ENCODE peak calls at places on chromosomes 1 and 21, in four cellular contexts. M is cardiac muscle cell, L is left ventricle myocardium inferior, D is PC-9. F is an unnamed sample. For H3K4me1, the result is how much of the 10 kb centered on the place peaks cover.

GRCh38 chr1:209743145-209743482 is 12.7 kb upstream of the TRAF3IP3 start:
- DNase-seq in M (no peak), L (peak), D (no peak), F (peak)

GRCh38 chr1:18058522-18058921 is 49.1 kb upstream of the IGSF21 start:
- DNase-seq in M (no peak), L (no peak), D (no peak), F (no peak)

GRCh38 chr1:82321794-82322193 is 521.1 kb downstream of the ADGRL2 start:
- DNase-seq in M (no peak), L (no peak), D (no peak), F (no peak)

GRCh38 chr1:89855413-89856123 is 34.7 kb downstream of the LRRC8D start:
- DNase-seq in M (no peak), L (no peak), D (no peak), F (no peak)

GRCh38 chr1:204591473-204592090 is 75.4 kb downstream of the MDM4 start:
- DNase-seq in M (no peak), L (no peak), D (no peak), F (no peak)

GRCh38 chr21:34543017-34543416 is 31.0 kb upstream of the KCNE1 start:
- DNase-seq in M (no peak), L (no peak), D (no peak), F (no peak)

GRCh38 chr1:163650624-163651023 is 328.9 kb downstream of the NUF2 start:
- DNase-seq in M (no peak), L (no peak), D (no peak), F (no peak)

GRCh38 chr1:215957692-215958091 is 390.6 kb downstream of the KCTD3 start:
- DNase-seq in M (peak), L (no peak), D (no peak), F (no peak)

GRCh38 chr1:31771891-31772668 is 7.9 kb upstream of the ADGRB2 start:
- DNase-seq in M (no peak), L (no peak), D (no peak), F (peak)

GRCh38 chr1:150895618-150896017 is 8.7 kb downstream of the CTXND2 start:
- DNase-seq in M (no peak), L (no peak), D (peak), F (no peak)

GRCh38 chr1:116580446-116581322 is 9.9 kb upstream of the CD58 start:
- DNase-seq in M (no peak), L (no peak), D (no peak), F (no peak)

GRCh38 chr1:91736146-91736998 is 149.6 kb downstream of the TGFBR3 start:
- DNase-seq in M (no peak), L (no peak), D (no peak), F (no peak)

GRCh38 chr1:117783586-117784396 is 145.6 kb downstream of the GDAP2 start:
- DNase-seq in M (no peak), L (no peak), D (no peak), F (no peak)

GRCh38 chr1:24828887-24829192 is 83.6 kb downstream of the CLIC4 start:
- DNase-seq in M (no peak), L (no peak), D (no peak), F (no peak)

GRCh38 chr1:245404527-245404926 is 249.7 kb downstream of the KIF26B start:
- DNase-seq in M (no peak), L (no peak), D (no peak), F (no peak)

GRCh38 chr21:21673959-21674358 is 675.8 kb downstream of the NCAM2 start:
- DNase-seq in M (no peak), L (no peak), D (no peak), F (no peak)

GRCh38 chr1:200925821-200926220 is 31.1 kb downstream of the INAVA start:
- DNase-seq in M (no peak), L (no peak), D (no peak), F (no peak)

GRCh38 chr1:89692601-89693503 is 59.9 kb downstream of the LRRC8C start:
- DNase-seq in M (peak), L (no peak), D (no peak), F (no peak)

DNA sequence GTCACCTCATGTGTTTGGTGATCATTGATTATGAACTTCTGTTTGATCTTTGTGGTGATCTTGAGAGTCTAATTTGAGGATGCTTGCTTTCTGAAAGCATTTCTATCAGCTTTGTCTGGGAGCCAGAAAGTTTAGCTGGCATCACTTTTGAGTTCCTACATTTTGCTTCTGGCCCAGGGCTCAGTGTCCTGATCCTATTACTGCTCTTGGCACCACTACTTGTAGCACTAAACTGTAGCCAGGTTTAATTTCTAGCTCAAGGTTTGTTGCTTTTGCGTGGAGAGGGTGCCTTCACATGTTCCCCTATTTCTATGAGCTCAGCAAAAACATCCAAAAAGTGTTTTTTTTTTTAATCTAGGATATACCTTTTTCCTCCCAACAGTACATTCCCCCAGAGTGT is 9.3 kb downstream of the TTC3 start:
- DNase-seq in M (no peak), L (no peak), D (no peak), F (no peak)
- H3K4me1 ChIP-seq in M (under half), L (under half), D (under half), F (under half)

GRCh38 chr1:234988536-234988935 is 140.1 kb downstream of the TOMM20 start:
- DNase-seq in M (no peak), L (no peak), D (no peak), F (no peak)

GRCh38 chr1:234986750-234987414 is 141.8 kb downstream of the TOMM20 start:
- DNase-seq in M (no peak), L (no peak), D (no peak), F (no peak)

GRCh38 chr1:234989019-234989418 is 139.6 kb downstream of the TOMM20 start:
- DNase-seq in M (no peak), L (no peak), D (no peak), F (no peak)

GRCh38 chr1:234987415-234988159 is 141.1 kb downstream of the TOMM20 start:
- DNase-seq in M (peak), L (peak), D (peak), F (peak)

DNA sequence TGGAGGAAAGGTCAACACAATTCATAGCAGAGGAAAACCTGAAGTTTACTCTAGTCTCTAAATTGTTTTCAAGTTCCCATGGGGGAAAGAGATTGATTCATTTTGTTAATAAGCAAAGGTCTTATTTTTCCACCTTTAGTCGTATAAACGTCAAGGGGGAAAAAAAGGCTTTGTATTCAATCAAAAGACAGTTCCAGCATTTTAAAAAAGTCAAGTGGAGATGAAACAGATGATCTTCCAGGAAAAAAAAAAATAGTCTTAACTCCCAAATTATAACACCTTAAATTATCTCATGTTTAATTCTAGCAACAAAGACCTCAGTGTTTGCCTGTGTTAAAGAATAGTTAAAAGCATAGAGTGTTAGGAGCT is 140.5 kb downstream of the TOMM20 start:
- DNase-seq in M (no peak), L (no peak), D (no peak), F (no peak)
- H3K4me1 ChIP-seq in M (under half), L (under half), D (half or more), F (under half)

GRCh38 chr1:45755697-45756096 is 5.2 kb upstream of the IPP start:
- DNase-seq in M (no peak), L (no peak), D (no peak), F (no peak)

GRCh38 chr1:45750298-45751038 is at the start of gene IPP:
- DNase-seq in M (peak), L (peak), D (peak), F (peak)

GRCh38 chr1:45753248-45754037 is 3.0 kb upstream of the IPP start:
- DNase-seq in M (no peak), L (no peak), D (no peak), F (no peak)

GRCh38 chr1:45752441-45753052 is 2.1 kb upstream of the IPP start:
- DNase-seq in M (no peak), L (no peak), D (no peak), F (no peak)

GRCh38 chr1:45752014-45752413 is 1.6 kb upstream of the IPP start:
- DNase-seq in M (no peak), L (no peak), D (no peak), F (no peak)
- H3K4me1 ChIP-seq in M (under half), L (under half), D (under half), F (under half)

GRCh38 chr1:15848143-15848928 is 829 bp downstream of the SPEN start:
- DNase-seq in M (peak), L (peak), D (no peak), F (peak)
- H3K4me1 ChIP-seq in M (under half), L (half or more), D (under half), F (half or more)

GRCh38 chr1:27889506-27889905 is 17.2 kb downstream of the THEMIS2 start:
- DNase-seq in M (no peak), L (no peak), D (no peak), F (no peak)

GRCh38 chr1:27885620-27886352 is 13.4 kb downstream of the THEMIS2 start:
- DNase-seq in M (no peak), L (no peak), D (no peak), F (peak)

GRCh38 chr1:27886353-27886679 is 14.0 kb downstream of the THEMIS2 start:
- DNase-seq in M (no peak), L (no peak), D (no peak), F (no peak)

GRCh38 chr1:27886744-27887143 is 14.4 kb downstream of the THEMIS2 start:
- DNase-seq in M (no peak), L (no peak), D (no peak), F (no peak)

GRCh38 chr1:27887215-27888035 is 15.1 kb downstream of the THEMIS2 start:
- DNase-seq in M (no peak), L (no peak), D (no peak), F (no peak)
- H3K4me1 ChIP-seq in M (under half), L (under half), D (under half), F (under half)

GRCh38 chr1:81312272-81312754 is 488.4 kb upstream of the ADGRL2 start:
- DNase-seq in M (no peak), L (no peak), D (no peak), F (no peak)
- H3K4me1 ChIP-seq in M (under half), L (under half), D (under half), F (under half)